ENCODE peak calls at places on chromosomes 4 and X, in four cellular contexts. C is breast epithelium, K is upper lobe of left lung, N is endothelial cell of umbilical vein. M is an unnamed sample.
A peak's percentile ranks its signal among the peaks of the same experiment; 100 is the strongest.

GRCh38 chr4:122005064-122005755 is 53.4 kb upstream of the TRPC3 start:
- DNase-seq in C (no peak), K (no peak), N (no peak), M (no peak)

GRCh38 chr4:35760706-35761278 is 483.5 kb downstream of the ARAP2 start:
- DNase-seq in C (no peak), K (no peak), N (no peak), M (no peak)

GRCh38 chr4:184400891-184401290 is 73.5 kb downstream of the IRF2 start:
- DNase-seq in C (no peak), K (no peak), N (peak; percentile 12), M (no peak)

GRCh38 chrX:153598541-153599191 is at the start of gene CCNQ:
- DNase-seq in C (no peak), K (no peak), N (peak; percentile 26), M (no peak)

GRCh38 chr4:5568931-5569330 is 139.4 kb downstream of the EVC2 start:
- DNase-seq in C (no peak), K (no peak), N (no peak), M (no peak)

GRCh38 chrX:132877954-132878536 is 80.4 kb downstream of the HS6ST2 start:
- DNase-seq in C (no peak), K (no peak), N (no peak), M (no peak)

GRCh38 chr4:63580796-63581475 is 828.3 kb downstream of the TECRL start:
- DNase-seq in C (no peak), K (no peak), N (no peak), M (no peak)

GRCh38 chr4:3873446-3874415 is 107.5 kb downstream of the ADRA2C start:
- DNase-seq in C (no peak), K (peak; percentile 15), N (no peak), M (no peak)

GRCh38 chrX:1165535-1166196 is 46.8 kb downstream of the CRLF2 start:
- DNase-seq in C (no peak), K (no peak), N (no peak), M (no peak)

GRCh38 chr4:48073567-48074103 is 57.1 kb downstream of the NIPAL1 start:
- DNase-seq in C (no peak), K (no peak), N (no peak), M (no peak)

GRCh38 chrX:154727418-154728323 is 23.2 kb downstream of the GAB3 start:
- DNase-seq in C (peak; percentile 78), K (peak; percentile 64), N (peak; percentile 86), M (no peak)

DNA sequence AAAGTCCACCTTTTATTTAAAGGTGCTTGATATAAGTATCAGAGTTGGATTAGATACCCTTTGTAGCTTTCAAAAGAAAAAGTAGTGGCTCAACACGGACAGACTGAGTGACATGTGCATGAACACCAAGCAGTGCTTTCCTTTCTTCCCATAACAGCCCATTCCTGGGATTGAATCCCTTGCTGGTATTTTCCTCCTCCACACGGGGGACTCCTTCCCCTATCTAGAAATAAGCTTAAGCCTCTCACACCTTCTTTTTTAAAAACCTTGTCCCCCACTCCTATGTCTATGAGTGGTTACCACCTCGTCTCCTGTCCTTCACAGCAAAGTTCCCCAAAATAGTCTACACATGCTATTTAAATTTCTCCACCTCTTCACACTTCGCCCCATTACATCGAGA is 5.1 kb downstream of the AP1S2 start:
- DNase-seq in C (no peak), K (no peak), N (peak; percentile 29), M (no peak)
- TF ChIP-seq CTCF in C (no peak), K (peak; percentile 6), N (no peak), M (no peak)

GRCh38 chr4:140244328-140244727 is 90.3 kb upstream of the MAML3 start:
- DNase-seq in C (no peak), K (no peak), N (no peak), M (no peak)

GRCh38 chr4:140247237-140247636 is 93.3 kb upstream of the MAML3 start:
- DNase-seq in C (no peak), K (no peak), N (no peak), M (no peak)

GRCh38 chr4:140243345-140243753 is 89.4 kb upstream of the MAML3 start:
- DNase-seq in C (peak; percentile 26), K (peak; percentile 69), N (peak; percentile 68), M (no peak)

GRCh38 chr4:140249351-140249750 is 95.4 kb upstream of the MAML3 start:
- DNase-seq in C (no peak), K (no peak), N (peak; percentile 63), M (no peak)

DNA sequence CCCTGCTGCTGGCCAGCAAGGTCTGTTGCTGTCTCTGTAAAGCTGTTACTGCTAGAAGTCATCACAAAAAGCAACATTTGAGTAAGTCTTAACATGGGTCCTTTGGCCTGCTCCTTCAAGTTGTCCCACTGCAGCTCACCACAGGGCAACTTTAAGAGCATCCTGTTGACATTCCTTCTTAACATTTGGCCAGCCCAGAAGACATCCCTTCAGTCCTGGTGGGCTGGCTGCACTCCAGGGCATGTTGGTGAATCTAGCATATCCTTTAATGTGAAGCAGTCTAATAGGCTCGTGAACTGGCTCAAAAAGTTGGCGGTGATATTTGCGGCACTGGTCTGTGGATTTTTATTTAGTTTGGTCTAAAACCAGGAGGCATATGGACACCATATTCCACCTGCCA is 92.2 kb upstream of the MAML3 start:
- DNase-seq in C (no peak), K (no peak), N (no peak), M (no peak)
- H3K4me1 ChIP-seq in C (no peaks in the 10 kb centered on the region), K (peaks cover 18% of the 10 kb centered on the region), N (peaks cover 19% of the 10 kb centered on the region), M (peaks cover 27% of the 10 kb centered on the region)

GRCh38 chr4:88614058-88614457 is 21.8 kb downstream of the HERC3 start:
- DNase-seq in C (no peak), K (no peak), N (no peak), M (no peak)
- H3K27ac ChIP-seq in C (no peak overlapping the region), K (peak overlapping the region; percentile 80), N (peak overlapping the region; percentile 85), M (peak overlapping the region; percentile 82)

GRCh38 chr4:83906561-83906960 is 370.7 kb downstream of the GPAT3 start:
- DNase-seq in C (no peak), K (no peak), N (no peak), M (no peak)

GRCh38 chr4:83910693-83911092 is 374.8 kb downstream of the GPAT3 start:
- DNase-seq in C (no peak), K (no peak), N (no peak), M (no peak)

GRCh38 chr4:83905952-83906351 is 370.0 kb downstream of the GPAT3 start:
- DNase-seq in C (no peak), K (no peak), N (no peak), M (no peak)
- TF ChIP-seq CTCF in C (no peak), K (no peak), N (no peak), M (no peak)

GRCh38 chr4:181944527-181944926 is 298.7 kb upstream of the TENM3 start:
- DNase-seq in C (no peak), K (no peak), N (no peak), M (no peak)

GRCh38 chr4:181949704-181950312 is 293.4 kb upstream of the TENM3 start:
- DNase-seq in C (no peak), K (no peak), N (no peak), M (no peak)

GRCh38 chr4:181950372-181951127 is 292.7 kb upstream of the TENM3 start:
- DNase-seq in C (no peak), K (no peak), N (no peak), M (no peak)

GRCh38 chr4:181951265-181951664 is 291.9 kb upstream of the TENM3 start:
- DNase-seq in C (no peak), K (no peak), N (no peak), M (no peak)

DNA sequence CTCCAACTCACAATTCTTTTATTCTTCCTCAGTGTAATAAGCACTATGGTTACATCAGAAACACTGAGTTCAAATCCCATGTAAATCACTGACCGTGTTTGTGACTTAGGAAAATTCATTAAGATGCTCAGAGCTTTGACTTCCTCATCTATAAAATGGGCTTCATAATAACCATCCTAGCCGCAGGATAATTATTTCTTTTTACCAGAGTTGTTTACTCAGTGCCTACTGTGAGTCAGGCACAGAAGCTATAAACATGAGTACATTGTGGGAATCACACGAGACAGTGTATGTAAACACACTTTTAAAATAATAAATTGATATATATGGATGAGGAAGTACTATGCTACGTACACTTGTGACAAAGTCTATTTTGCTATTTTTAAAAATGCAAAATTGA is 296.3 kb upstream of the TENM3 start:
- DNase-seq in C (no peak), K (no peak), N (no peak), M (no peak)
- H3K4me1 ChIP-seq in C (no peaks in the 10 kb centered on the region), K (no peaks in the 10 kb centered on the region), N (no peaks in the 10 kb centered on the region), M (no peaks in the 10 kb centered on the region)

GRCh38 chr4:88659061-88659889 is 38.4 kb downstream of the NAP1L5 start:
- DNase-seq in C (peak; percentile 21), K (peak; percentile 48), N (peak; percentile 83), M (peak; percentile 25)
- H3K27ac ChIP-seq in C (no peak overlapping the region), K (peak overlapping the region; percentile 2), N (no peak overlapping the region), M (peak overlapping the region; percentile 57)

DNA sequence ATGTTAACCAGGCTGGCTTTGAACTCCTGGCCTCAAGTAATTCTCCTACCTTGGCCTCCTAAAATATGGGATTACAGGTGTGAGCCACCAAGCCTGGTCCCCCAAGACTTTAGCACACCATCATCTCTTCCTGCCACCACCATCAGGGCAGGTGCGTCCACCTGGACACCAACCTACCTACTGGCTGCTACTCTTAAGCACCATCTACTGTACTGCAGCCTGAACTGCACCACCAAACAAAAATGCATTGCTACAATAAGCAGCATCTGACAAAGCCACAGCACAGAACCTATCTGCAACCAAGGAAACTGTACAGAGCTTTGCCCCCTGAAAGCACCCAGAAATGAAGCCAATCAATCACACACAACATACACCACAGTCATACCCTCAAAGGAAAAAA is 139.7 kb downstream of the EFHC2 start:
- DNase-seq in C (no peak), K (no peak), N (no peak), M (no peak)
- TF ChIP-seq CTCF in C (no peak), K (no peak), N (no peak), M (no peak)